ENCODE peak calls at places on chromosomes 11 and 22, in five cellular contexts. R is HepG2, C is H1, I is GM12878, M is SK-N-SH. T is an unnamed sample.

GRCh38 chr22:46581580-46582244 is 38.5 kb upstream of the GRAMD4 start:
- DNase-seq in R (no peak), C (no peak), I (no peak), M (no peak), T (no peak)

GRCh38 chr11:72821221-72821919 is 7.2 kb downstream of the ATG16L2 start:
- DNase-seq in R (no peak), C (no peak), I (no peak), M (no peak), T (no peak)

GRCh38 chr11:69307871-69308381 is 14.0 kb downstream of the MYEOV start:
- DNase-seq in R (no peak), C (no peak), I (no peak), M (no peak), T (peak; percentile 7)

GRCh38 chr11:57935402-57936049 is 88.2 kb upstream of the OR9Q1 start:
- DNase-seq in R (peak; percentile 43), C (no peak), I (no peak), M (no peak), T (no peak)

GRCh38 chr11:88666364-88666763 is 328.8 kb upstream of the CTSC start:
- DNase-seq in R (no peak), C (no peak), I (no peak), M (no peak), T (no peak)

GRCh38 chr22:42492323-42492690 is 27.3 kb downstream of the RRP7A start:
- DNase-seq in R (no peak), C (no peak), I (no peak), M (no peak), T (no peak)

GRCh38 chr11:120229451-120230424 is 10.2 kb upstream of the POU2F3 start:
- DNase-seq in R (peak; percentile 23), C (no peak), I (no peak), M (peak; percentile 66), T (no peak)

GRCh38 chr11:13205446-13205845 is 72.1 kb upstream of the BMAL1 start:
- DNase-seq in R (no peak), C (no peak), I (peak; percentile 38), M (no peak), T (no peak)

GRCh38 chr11:8309862-8310261 is 46.2 kb upstream of the LMO1 start:
- DNase-seq in R (no peak), C (no peak), I (no peak), M (peak; percentile 47), T (no peak)

GRCh38 chr11:58576792-58577440 is 1.3 kb upstream of the LPXN start:
- DNase-seq in R (peak; percentile 36), C (no peak), I (no peak), M (peak; percentile 5), T (no peak)

GRCh38 chr22:46984751-46985506 is 222.5 kb downstream of the TBC1D22A start:
- DNase-seq in R (no peak), C (no peak), I (no peak), M (no peak), T (no peak)

GRCh38 chr22:24107668-24108067 is 73.6 kb upstream of the SUSD2 start:
- DNase-seq in R (no peak), C (no peak), I (no peak), M (no peak), T (no peak)

GRCh38 chr11:131854391-131854790 is 484.0 kb downstream of the NTM start:
- DNase-seq in R (no peak), C (no peak), I (no peak), M (no peak), T (no peak)

GRCh38 chr22:47375621-47376321 is 613.3 kb downstream of the TBC1D22A start:
- DNase-seq in R (no peak), C (no peak), I (no peak), M (no peak), T (no peak)

GRCh38 chr11:11027271-11027670 is 169.4 kb upstream of the ZBED5 start:
- DNase-seq in R (no peak), C (no peak), I (no peak), M (no peak), T (no peak)

GRCh38 chr11:60942970-60943565 is 8.9 kb downstream of the SLC15A3 start:
- DNase-seq in R (no peak), C (no peak), I (no peak), M (no peak), T (no peak)

GRCh38 chr11:7826316-7826715 is 29.6 kb upstream of the OR5P2 start:
- DNase-seq in R (no peak), C (no peak), I (no peak), M (no peak), T (no peak)

GRCh38 chr11:82732734-82733443 is 775 bp downstream of the FAM181B start:
- DNase-seq in R (no peak), C (no peak), I (no peak), M (peak; percentile 87), T (peak; percentile 9)

GRCh38 chr22:40976866-40977700 is 25.9 kb downstream of the RBX1 start:
- DNase-seq in R (no peak), C (no peak), I (no peak), M (no peak), T (no peak)

GRCh38 chr11:126963603-126964353 is 36.8 kb downstream of the KIRREL3 start:
- DNase-seq in R (no peak), C (no peak), I (no peak), M (no peak), T (no peak)

GRCh38 chr11:71163371-71163770 is 89.0 kb downstream of the SHANK2 start:
- DNase-seq in R (no peak), C (no peak), I (no peak), M (no peak), T (no peak)

GRCh38 chr11:71164621-71165020 is 87.8 kb downstream of the SHANK2 start:
- DNase-seq in R (no peak), C (no peak), I (no peak), M (no peak), T (no peak)

GRCh38 chr11:71169328-71169727 is 83.0 kb downstream of the SHANK2 start:
- DNase-seq in R (no peak), C (no peak), I (no peak), M (no peak), T (no peak)

GRCh38 chr11:71164186-71164585 is 88.2 kb downstream of the SHANK2 start:
- DNase-seq in R (no peak), C (no peak), I (no peak), M (no peak), T (no peak)

DNA sequence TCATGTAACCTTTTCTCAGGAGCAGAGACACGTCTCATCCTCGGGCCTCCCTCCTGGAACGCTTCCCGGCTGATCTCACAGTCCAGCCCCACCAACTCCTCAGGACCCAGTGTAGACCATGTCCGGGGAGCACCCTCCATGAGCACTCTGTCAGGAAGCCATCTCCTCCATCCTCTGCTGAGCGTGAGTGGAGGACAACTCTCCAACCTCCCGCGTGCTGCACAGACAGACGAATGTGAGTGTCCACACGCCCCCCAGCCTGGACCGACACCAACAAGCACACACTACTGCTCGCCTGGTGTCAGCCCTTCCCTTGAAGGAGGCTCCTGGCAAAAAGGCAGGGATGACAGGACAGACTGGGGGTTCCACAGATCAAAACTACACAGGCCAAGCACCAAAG is 86.6 kb downstream of the SHANK2 start:
- DNase-seq in R (no peak), C (no peak), I (no peak), M (no peak), T (no peak)
- TF ChIP-seq TAF1 in R (no peak), C (no peak), I (no peak), M (no peak), T (no peak)

GRCh38 chr11:76667856-76668255 is 2.7 kb downstream of the LRRC32 start:
- DNase-seq in R (no peak), C (no peak), I (no peak), M (no peak), T (peak; percentile 16)

GRCh38 chr11:76668362-76669155 is 2.0 kb downstream of the LRRC32 start:
- DNase-seq in R (no peak), C (no peak), I (no peak), M (no peak), T (peak; percentile 7)

GRCh38 chr11:76666830-76667229 is 3.7 kb downstream of the LRRC32 start:
- DNase-seq in R (no peak), C (no peak), I (no peak), M (no peak), T (no peak)

GRCh38 chr11:76666408-76666807 is 4.1 kb downstream of the LRRC32 start:
- DNase-seq in R (no peak), C (no peak), I (no peak), M (no peak), T (peak; percentile 58)

DNA sequence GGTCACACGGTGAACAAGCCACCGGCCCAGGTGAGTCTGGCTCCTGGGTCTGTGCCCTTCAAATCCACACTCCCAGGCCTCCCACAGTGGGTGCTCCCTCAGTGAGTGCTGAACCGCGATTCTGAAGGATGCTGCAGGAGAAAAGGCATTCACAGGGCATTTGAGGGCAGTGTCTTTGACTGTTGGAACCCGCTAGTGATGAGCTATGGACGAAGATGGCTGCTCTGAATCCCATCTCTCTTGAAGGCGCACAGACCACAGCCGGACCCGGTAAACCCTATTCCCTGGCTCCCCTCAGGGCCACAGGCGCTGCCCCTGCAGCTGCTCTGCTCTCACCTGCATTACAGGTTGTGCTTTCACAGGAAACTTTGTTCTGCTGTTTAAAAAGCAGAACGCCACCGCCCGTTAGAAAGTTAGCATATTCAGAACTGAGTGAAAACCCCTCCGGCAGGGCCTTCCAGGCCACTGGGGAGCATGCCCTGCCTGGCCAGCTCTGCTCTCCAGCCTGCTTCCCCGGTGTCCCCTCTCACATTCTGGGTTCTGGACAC is 3.2 kb downstream of the LRRC32 start:
- DNase-seq in R (no peak), C (no peak), I (no peak), M (no peak), T (peak; percentile 5)
- TF ChIP-seq TAF1 in R (no peak), C (no peak), I (no peak), M (no peak), T (no peak)

GRCh38 chr11:79019981-79020380 is 420.8 kb downstream of the TENM4 start:
- DNase-seq in R (no peak), C (no peak), I (no peak), M (no peak), T (no peak)

GRCh38 chr11:79021601-79022000 is 419.2 kb downstream of the TENM4 start:
- DNase-seq in R (no peak), C (no peak), I (no peak), M (no peak), T (no peak)

GRCh38 chr11:79019277-79019676 is 421.6 kb downstream of the TENM4 start:
- DNase-seq in R (no peak), C (no peak), I (no peak), M (no peak), T (no peak)

GRCh38 chr11:79013509-79013908 is 427.3 kb downstream of the TENM4 start:
- DNase-seq in R (no peak), C (no peak), I (no peak), M (no peak), T (no peak)

DNA sequence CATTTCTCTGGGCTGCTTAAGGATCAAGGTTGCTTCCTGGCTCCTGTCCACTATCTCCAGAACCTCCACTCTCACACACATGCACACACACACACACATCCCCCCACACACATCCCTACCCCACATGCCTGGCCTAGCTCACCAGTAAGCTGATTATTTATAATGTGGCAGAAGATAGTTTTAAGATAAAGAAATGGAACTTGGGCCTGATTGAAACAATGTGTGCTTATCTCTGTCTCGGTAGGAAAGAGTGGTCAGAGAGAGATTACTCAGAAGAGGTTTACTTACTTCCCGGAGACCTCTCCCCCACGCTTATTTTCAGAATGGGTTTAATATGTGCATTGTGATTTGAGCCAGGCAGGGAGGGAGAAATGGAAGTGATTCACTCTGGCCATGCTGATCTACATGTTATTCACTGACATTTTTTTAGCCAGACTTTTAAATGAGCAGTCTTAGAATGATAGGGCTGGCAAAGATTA is 422.4 kb downstream of the TENM4 start:
- DNase-seq in R (no peak), C (no peak), I (no peak), M (peak; percentile 65), T (no peak)
- TF ChIP-seq TAF1 in R (no peak), C (no peak), I (no peak), M (peak; percentile 42), T (no peak)

GRCh38 chr11:23359297-23359696 is 499.0 kb upstream of the CCDC179 start:
- DNase-seq in R (peak; percentile 20), C (no peak), I (no peak), M (no peak), T (no peak)

GRCh38 chr11:23353611-23354010 is 493.3 kb upstream of the CCDC179 start:
- DNase-seq in R (no peak), C (no peak), I (no peak), M (no peak), T (no peak)
- TF ChIP-seq TAF1 in R (no peak), C (no peak), I (no peak), M (no peak), T (no peak)